ENCODE peak calls at places on chromosomes 4 and X, in five cellular contexts. E, B, P, O and H are unnamed samples.

GRCh38 chr4:31657859-31658258 is 937.7 kb downstream of the PCDH7 start:
- DNase-seq in B (no peak), O (peak), P (no peak), E (no peak), H (no peak)

GRCh38 chrX:129694805-129695204 is 40.0 kb upstream of the APLN start:
- DNase-seq in O (no peak), E (no peak), P (no peak), B (no peak), H (no peak)

GRCh38 chrX:114134465-114134864 is 449.4 kb upstream of the HTR2C start:
- DNase-seq in P (no peak), E (no peak), B (no peak), O (peak), H (no peak)

GRCh38 chr4:54487491-54487890 is 170.3 kb upstream of the KIT start:
- DNase-seq in B (no peak), E (no peak), O (no peak), P (no peak), H (no peak)

GRCh38 chrX:7552758-7553157 is 290.2 kb upstream of the VCX start:
- DNase-seq in B (no peak), O (no peak), P (no peak), E (no peak), H (no peak)

GRCh38 chr4:41177016-41177415 is 37.3 kb downstream of the APBB2 start:
- DNase-seq in E (no peak), B (no peak), O (peak), P (peak), H (no peak)

GRCh38 chr4:121936101-121936500 is 15.8 kb downstream of the TRPC3 start:
- DNase-seq in E (no peak), P (no peak), O (no peak), B (no peak), H (no peak)

GRCh38 chr4:5638976-5639375 is 69.4 kb downstream of the EVC2 start:
- DNase-seq in O (peak), E (no peak), B (no peak), P (peak), H (no peak)

GRCh38 chr4:38757945-38758344 is 24.8 kb downstream of the TLR10 start:
- DNase-seq in E (no peak), P (no peak), O (peak), B (no peak), H (no peak)
- TF ChIP-seq CTCF in E (peak), P (peak), O (peak), B (peak), H (no peak)

GRCh38 chr4:81499840-81500239 is 28.1 kb upstream of the RASGEF1B start:
- DNase-seq in B (no peak), O (no peak), P (no peak), E (no peak), H (no peak)

GRCh38 chr4:81503586-81503985 is 31.9 kb upstream of the RASGEF1B start:
- DNase-seq in B (no peak), P (no peak), E (no peak), O (no peak), H (no peak)

GRCh38 chr4:81504685-81505598 is 33.2 kb upstream of the RASGEF1B start:
- DNase-seq in B (peak), P (no peak), E (no peak), O (no peak), H (no peak)

GRCh38 chr4:81506731-81507130 is 35.0 kb upstream of the RASGEF1B start:
- DNase-seq in E (no peak), P (no peak), B (no peak), O (no peak), H (no peak)

GRCh38 chr4:81502561-81502960 is 30.9 kb upstream of the RASGEF1B start:
- DNase-seq in B (no peak), P (no peak), E (no peak), O (no peak), H (no peak)
- TF ChIP-seq CTCF in B (no peak), P (no peak), E (no peak), O (no peak), H (no peak)

GRCh38 chrX:38993500-38993899 is 192.2 kb downstream of the MID1IP1 start:
- DNase-seq in P (no peak), O (no peak), E (no peak), B (no peak), H (no peak)

GRCh38 chrX:38999967-39000745 is 198.9 kb downstream of the MID1IP1 start:
- DNase-seq in P (peak), E (peak), B (no peak), O (no peak), H (no peak)

GRCh38 chrX:39000802-39001201 is 199.5 kb downstream of the MID1IP1 start:
- DNase-seq in E (no peak), O (peak), B (no peak), P (peak), H (no peak)

GRCh38 chrX:39002466-39002865 is 201.2 kb downstream of the MID1IP1 start:
- DNase-seq in O (no peak), P (peak), E (no peak), B (no peak), H (no peak)

GRCh38 chrX:38999099-38999498 is 197.8 kb downstream of the MID1IP1 start:
- DNase-seq in O (no peak), B (no peak), E (no peak), P (no peak), H (no peak)
- TF ChIP-seq CTCF in O (no peak), B (no peak), E (no peak), P (no peak), H (no peak)

GRCh38 chr4:20684852-20685763 is 15.2 kb upstream of the PACRGL start:
- DNase-seq in E (no peak), P (peak), O (peak), B (no peak), H (no peak)
- TF ChIP-seq CTCF in E (peak), P (peak), O (peak), B (peak), H (peak)

GRCh38 chrX:9995855-9996339 is 28.7 kb downstream of the CLDN34 start:
- DNase-seq in B (peak), E (peak), P (peak), O (peak), H (peak)

GRCh38 chrX:9992061-9992460 is 24.9 kb downstream of the CLDN34 start:
- DNase-seq in P (no peak), E (no peak), O (no peak), B (no peak), H (no peak)

GRCh38 chrX:9997041-9997440 is 29.9 kb downstream of the CLDN34 start:
- DNase-seq in O (no peak), E (no peak), P (no peak), B (no peak), H (no peak)

GRCh38 chrX:9988762-9989161 is 21.6 kb downstream of the CLDN34 start:
- DNase-seq in E (no peak), O (peak), B (no peak), P (no peak), H (no peak)

DNA sequence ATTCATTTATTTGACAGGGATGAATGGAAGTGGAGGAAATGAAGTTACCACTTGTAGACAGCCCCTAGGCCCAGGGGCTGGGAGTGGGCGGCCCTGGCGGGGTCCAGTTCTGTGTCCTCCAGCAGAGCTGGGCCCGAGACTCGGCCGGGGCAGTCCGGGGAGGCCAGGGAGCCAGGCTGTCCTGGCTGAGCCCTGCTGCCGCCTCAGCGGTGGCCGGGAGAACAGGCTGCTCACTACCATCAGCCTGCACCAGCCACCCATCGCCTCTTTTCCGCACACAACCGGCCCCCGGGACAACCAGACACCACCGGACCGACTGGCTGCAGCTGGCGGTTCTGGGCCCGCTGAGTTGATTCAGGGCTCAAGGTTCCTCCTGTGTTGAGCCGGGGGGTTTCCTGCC is 25.6 kb downstream of the CLDN34 start:
- DNase-seq in P (no peak), E (no peak), O (no peak), B (no peak), H (no peak)
- TF ChIP-seq CTCF in P (no peak), E (no peak), O (no peak), B (no peak), H (no peak)